ENCODE peak calls at places on chromosomes 13 and 19, in eight cellular contexts. O is T-helper 2 cell treated with Interferon-gamma antibody and Interleukin-4, amounts not matched to agents 5 μg/mL and 100 μg/mL, for 36 hours; G is GM18507; E is fibroblast of pulmonary artery; I is hypothalamus; L is GM13977; T is naive thymus-derived CD8-positive, alpha-beta T cell; Z is lower leg skin. H is an unnamed sample.

GRCh38 chr19:18435848-18436631 is 1.9 kb downstream of the ISYNA1 start:
- DNase-seq in O (no peak), G (no peak), E (no peak), I (no peak), L (no peak), T (no peak), Z (no peak), H (no peak)

GRCh38 chr19:15469513-15470297 is 5.4 kb upstream of the RASAL3 start:
- DNase-seq in O (no peak), G (no peak), E (no peak), I (no peak), L (peak; percentile 52), T (no peak), Z (no peak), H (no peak)

GRCh38 chr19:19540707-19541515 is 2.8 kb downstream of the CILP2 start:
- DNase-seq in O (peak; percentile 64), G (peak; percentile 54), E (peak; percentile 23), I (no peak), L (peak; percentile 95), T (peak; percentile 50), Z (no peak), H (no peak)

GRCh38 chr13:50107205-50107604 is 92.0 kb downstream of the KCNRG start:
- DNase-seq in O (no peak), G (no peak), E (no peak), I (no peak), L (no peak), T (no peak), Z (no peak), H (no peak)

GRCh38 chr13:99261040-99261439 is 2.9 kb upstream of the GPR18 start:
- DNase-seq in O (no peak), G (no peak), E (no peak), I (no peak), L (no peak), T (no peak), Z (no peak), H (no peak)

GRCh38 chr19:17778621-17779280 is 16.2 kb upstream of the B3GNT3 start:
- DNase-seq in O (no peak), G (no peak), E (no peak), I (no peak), L (no peak), T (no peak), Z (no peak), H (no peak)

GRCh38 chr19:11096210-11096841 is 7.1 kb downstream of the LDLR start:
- DNase-seq in O (peak; percentile 44), G (peak; percentile 23), E (peak; percentile 77), I (no peak), L (peak; percentile 56), T (no peak), Z (peak; percentile 90), H (no peak)

GRCh38 chr13:96089749-96090239 is at the start of gene HS6ST3:
- DNase-seq in O (no peak), G (no peak), E (no peak), I (peak; percentile 13), L (peak; percentile 49), T (no peak), Z (peak; percentile 84), H (no peak)

GRCh38 chr19:43594710-43595604 is 977 bp downstream of the IRGQ start:
- DNase-seq in O (peak; percentile 71), G (no peak), E (peak; percentile 76), I (no peak), L (peak; percentile 75), T (peak; percentile 61), Z (peak; percentile 93), H (no peak)

GRCh38 chr13:109214393-109214792 is 572.0 kb downstream of the IRS2 start:
- DNase-seq in O (no peak), G (no peak), E (no peak), I (no peak), L (no peak), T (no peak), Z (no peak), H (no peak)

GRCh38 chr13:33251131-33251629 is 34.4 kb downstream of the STARD13 start:
- DNase-seq in O (no peak), G (no peak), E (peak; percentile 91), I (no peak), L (peak; percentile 47), T (no peak), Z (no peak), H (peak; percentile 69)

GRCh38 chr13:28753208-28753892 is 34.6 kb upstream of the SLC46A3 start:
- DNase-seq in O (no peak), G (no peak), E (peak; percentile 95), I (no peak), L (no peak), T (no peak), Z (no peak), H (no peak)

GRCh38 chr13:59464926-59465325 is 698.8 kb downstream of the DIAPH3 start:
- DNase-seq in O (no peak), G (no peak), E (no peak), I (no peak), L (no peak), T (no peak), Z (no peak), H (no peak)

GRCh38 chr13:32202268-32202667 is 112.9 kb downstream of the ZAR1L start:
- DNase-seq in O (no peak), G (no peak), E (no peak), I (no peak), L (no peak), T (no peak), Z (no peak), H (no peak)

GRCh38 chr13:106573855-106574254 is 5.9 kb upstream of the ARGLU1 start:
- DNase-seq in O (no peak), G (no peak), E (peak; percentile 46), I (no peak), L (no peak), T (no peak), Z (peak; percentile 91), H (no peak)

GRCh38 chr13:58843071-58843470 is 1211.5 kb downstream of the PCDH17 start:
- DNase-seq in O (no peak), G (no peak), E (no peak), I (no peak), L (no peak), T (no peak), Z (no peak), H (no peak)

GRCh38 chr19:49443366-49444099 is 2.2 kb upstream of the SLC17A7 start:
- DNase-seq in O (peak; percentile 93), G (peak; percentile 87), E (peak; percentile 96), I (peak; percentile 49), L (peak; percentile 94), T (peak; percentile 92), Z (peak; percentile 99), H (peak; percentile 93)

GRCh38 chr13:32314968-32315254 is 252 bp downstream of the ZAR1L start:
- DNase-seq in O (peak; percentile 51), G (no peak), E (peak; percentile 49), I (no peak), L (peak; percentile 58), T (peak; percentile 56), Z (no peak), H (no peak)

GRCh38 chr19:38786572-38787265 is 2.3 kb upstream of the LGALS7B start:
- DNase-seq in O (no peak), G (no peak), E (no peak), I (no peak), L (no peak), T (no peak), Z (no peak), H (no peak)

GRCh38 chr13:50339291-50339690 is 324.0 kb downstream of the KCNRG start:
- DNase-seq in O (no peak), G (no peak), E (no peak), I (no peak), L (no peak), T (no peak), Z (no peak), H (no peak)

GRCh38 chr13:29562762-29563161 is 32.7 kb downstream of the SLC7A1 start:
- DNase-seq in O (no peak), G (no peak), E (no peak), I (no peak), L (no peak), T (no peak), Z (no peak), H (no peak)

GRCh38 chr19:56071151-56071550 is 49.9 kb downstream of the ZNF787 start:
- DNase-seq in O (no peak), G (no peak), E (no peak), I (no peak), L (no peak), T (no peak), Z (no peak), H (no peak)

GRCh38 chr19:4215807-4216206 is 13.5 kb upstream of the EBI3 start:
- DNase-seq in O (no peak), G (no peak), E (no peak), I (no peak), L (no peak), T (no peak), Z (no peak), H (no peak)

GRCh38 chr19:12723643-12724426 is at the start of gene TNPO2:
- DNase-seq in O (peak; percentile 74), G (no peak), E (peak; percentile 67), I (no peak), L (peak; percentile 82), T (peak; percentile 39), Z (peak; percentile 88), H (peak; percentile 38)

GRCh38 chr13:98547455-98547854 is 29.5 kb downstream of the STK24 start:
- DNase-seq in O (no peak), G (no peak), E (no peak), I (no peak), L (no peak), T (no peak), Z (no peak), H (no peak)

GRCh38 chr13:48402325-48402962 is 10.5 kb downstream of the LPAR6 start:
- DNase-seq in O (peak; percentile 17), G (no peak), E (no peak), I (no peak), L (no peak), T (no peak), Z (no peak), H (no peak)

GRCh38 chr13:30895773-30896172 is 10.3 kb upstream of the MEDAG start:
- DNase-seq in O (no peak), G (no peak), E (peak; percentile 97), I (no peak), L (no peak), T (no peak), Z (peak; percentile 91), H (no peak)

GRCh38 chr13:21657538-21657937 is 13.3 kb upstream of the FGF9 start:
- DNase-seq in O (no peak), G (no peak), E (no peak), I (no peak), L (no peak), T (no peak), Z (no peak), H (no peak)

GRCh38 chr19:42386974-42387707 is 3.0 kb downstream of the CNFN start:
- DNase-seq in O (peak; percentile 58), G (no peak), E (peak; percentile 47), I (no peak), L (peak; percentile 83), T (peak; percentile 54), Z (peak; percentile 91), H (peak; percentile 49)